ENCODE peak calls at places on chromosomes 6 and 20, in seven cellular contexts. One of them, this sample, is unnamed.

GRCh38 chr6:5566718-5567117 is 305.4 kb downstream of the FARS2 start:
- DNase-seq in right lobe of liver: no peak
- DNase-seq in sigmoid colon: no peak
- DNase-seq in SK-N-SH: no peak
- DNase-seq in MM.1S: peak; percentile 27
- DNase-seq in gastrocnemius medialis: no peak
- DNase-seq in colonic mucosa: no peak
- DNase-seq in this sample: no peak

GRCh38 chr6:149867876-149868640 is 3.9 kb upstream of the LRP11 start:
- DNase-seq in right lobe of liver: no peak
- DNase-seq in sigmoid colon: no peak
- DNase-seq in SK-N-SH: no peak
- DNase-seq in MM.1S: no peak
- DNase-seq in gastrocnemius medialis: no peak
- DNase-seq in colonic mucosa: peak; percentile 7
- DNase-seq in this sample: no peak

GRCh38 chr6:9647043-9647520 is 767.8 kb downstream of the TFAP2A start:
- DNase-seq in right lobe of liver: no peak
- DNase-seq in sigmoid colon: no peak
- DNase-seq in SK-N-SH: no peak
- DNase-seq in MM.1S: no peak
- DNase-seq in gastrocnemius medialis: no peak
- DNase-seq in colonic mucosa: no peak
- DNase-seq in this sample: no peak

GRCh38 chr6:111573118-111573883 is 32.4 kb downstream of the TRAF3IP2 start:
- DNase-seq in right lobe of liver: no peak
- DNase-seq in sigmoid colon: peak; percentile 73
- DNase-seq in SK-N-SH: no peak
- DNase-seq in MM.1S: no peak
- DNase-seq in gastrocnemius medialis: no peak
- DNase-seq in colonic mucosa: no peak
- DNase-seq in this sample: no peak

GRCh38 chr6:134936927-134937326 is 13.0 kb downstream of the ALDH8A1 start:
- DNase-seq in right lobe of liver: no peak
- DNase-seq in sigmoid colon: no peak
- DNase-seq in SK-N-SH: no peak
- DNase-seq in MM.1S: no peak
- DNase-seq in gastrocnemius medialis: no peak
- DNase-seq in colonic mucosa: no peak
- DNase-seq in this sample: no peak

GRCh38 chr6:55448446-55448845 is 121.2 kb downstream of the GFRAL start:
- DNase-seq in right lobe of liver: no peak
- DNase-seq in sigmoid colon: no peak
- DNase-seq in SK-N-SH: no peak
- DNase-seq in MM.1S: no peak
- DNase-seq in gastrocnemius medialis: no peak
- DNase-seq in colonic mucosa: no peak
- DNase-seq in this sample: no peak

GRCh38 chr6:29745386-29745785 is 22.2 kb downstream of the HLA-F start:
- DNase-seq in right lobe of liver: peak; percentile 15
- DNase-seq in sigmoid colon: peak; percentile 41
- DNase-seq in SK-N-SH: no peak
- DNase-seq in MM.1S: no peak
- DNase-seq in gastrocnemius medialis: no peak
- DNase-seq in colonic mucosa: no peak
- DNase-seq in this sample: no peak

GRCh38 chr6:116060572-116061283 is at the start of gene FRK:
- DNase-seq in right lobe of liver: peak; percentile 69
- DNase-seq in sigmoid colon: no peak
- DNase-seq in SK-N-SH: no peak
- DNase-seq in MM.1S: peak; percentile 32
- DNase-seq in gastrocnemius medialis: peak; percentile 15
- DNase-seq in colonic mucosa: peak; percentile 86
- DNase-seq in this sample: peak; percentile 74

GRCh38 chr20:62576815-62577214 is 65.5 kb upstream of the SLCO4A1 start:
- DNase-seq in right lobe of liver: no peak
- DNase-seq in sigmoid colon: no peak
- DNase-seq in SK-N-SH: no peak
- DNase-seq in MM.1S: no peak
- DNase-seq in gastrocnemius medialis: no peak
- DNase-seq in colonic mucosa: no peak
- DNase-seq in this sample: no peak

GRCh38 chr20:64246616-64247311 is 8.8 kb upstream of the PCMTD2 start:
- DNase-seq in right lobe of liver: peak; percentile 40
- DNase-seq in sigmoid colon: no peak
- DNase-seq in SK-N-SH: peak; percentile 35
- DNase-seq in MM.1S: no peak
- DNase-seq in gastrocnemius medialis: peak; percentile 8
- DNase-seq in colonic mucosa: no peak
- DNase-seq in this sample: no peak

GRCh38 chr20:46784450-46785127 is 75.1 kb downstream of the SLC2A10 start:
- DNase-seq in right lobe of liver: no peak
- DNase-seq in sigmoid colon: no peak
- DNase-seq in SK-N-SH: no peak
- DNase-seq in MM.1S: no peak
- DNase-seq in gastrocnemius medialis: no peak
- DNase-seq in colonic mucosa: no peak
- DNase-seq in this sample: no peak

GRCh38 chr20:62953839-62954703 is 1.6 kb downstream of the SLC17A9 start:
- DNase-seq in right lobe of liver: peak; percentile 91
- DNase-seq in sigmoid colon: peak; percentile 94
- DNase-seq in SK-N-SH: no peak
- DNase-seq in MM.1S: peak; percentile 26
- DNase-seq in gastrocnemius medialis: peak; percentile 45
- DNase-seq in colonic mucosa: peak; percentile 83
- DNase-seq in this sample: peak; percentile 73

GRCh38 chr6:108115598-108116058 is 41.1 kb upstream of the OSTM1 start:
- DNase-seq in right lobe of liver: peak; percentile 60
- DNase-seq in sigmoid colon: no peak
- DNase-seq in SK-N-SH: peak; percentile 77
- DNase-seq in MM.1S: no peak
- DNase-seq in gastrocnemius medialis: no peak
- DNase-seq in colonic mucosa: peak; percentile 58
- DNase-seq in this sample: peak; percentile 66

GRCh38 chr6:108116424-108116780 is 41.9 kb upstream of the OSTM1 start:
- DNase-seq in right lobe of liver: no peak
- DNase-seq in sigmoid colon: no peak
- DNase-seq in SK-N-SH: no peak
- DNase-seq in MM.1S: no peak
- DNase-seq in gastrocnemius medialis: no peak
- DNase-seq in colonic mucosa: no peak
- DNase-seq in this sample: no peak

GRCh38 chr6:108117427-108118358 is 43.2 kb upstream of the OSTM1 start:
- DNase-seq in right lobe of liver: peak; percentile 47
- DNase-seq in sigmoid colon: no peak
- DNase-seq in SK-N-SH: peak; percentile 74
- DNase-seq in MM.1S: peak; percentile 65
- DNase-seq in gastrocnemius medialis: no peak
- DNase-seq in colonic mucosa: no peak
- DNase-seq in this sample: peak; percentile 28

GRCh38 chr6:108118359-108118724 is 43.8 kb upstream of the OSTM1 start:
- DNase-seq in right lobe of liver: no peak
- DNase-seq in sigmoid colon: no peak
- DNase-seq in SK-N-SH: peak; percentile 62
- DNase-seq in MM.1S: no peak
- DNase-seq in gastrocnemius medialis: no peak
- DNase-seq in colonic mucosa: no peak
- DNase-seq in this sample: no peak

DNA sequence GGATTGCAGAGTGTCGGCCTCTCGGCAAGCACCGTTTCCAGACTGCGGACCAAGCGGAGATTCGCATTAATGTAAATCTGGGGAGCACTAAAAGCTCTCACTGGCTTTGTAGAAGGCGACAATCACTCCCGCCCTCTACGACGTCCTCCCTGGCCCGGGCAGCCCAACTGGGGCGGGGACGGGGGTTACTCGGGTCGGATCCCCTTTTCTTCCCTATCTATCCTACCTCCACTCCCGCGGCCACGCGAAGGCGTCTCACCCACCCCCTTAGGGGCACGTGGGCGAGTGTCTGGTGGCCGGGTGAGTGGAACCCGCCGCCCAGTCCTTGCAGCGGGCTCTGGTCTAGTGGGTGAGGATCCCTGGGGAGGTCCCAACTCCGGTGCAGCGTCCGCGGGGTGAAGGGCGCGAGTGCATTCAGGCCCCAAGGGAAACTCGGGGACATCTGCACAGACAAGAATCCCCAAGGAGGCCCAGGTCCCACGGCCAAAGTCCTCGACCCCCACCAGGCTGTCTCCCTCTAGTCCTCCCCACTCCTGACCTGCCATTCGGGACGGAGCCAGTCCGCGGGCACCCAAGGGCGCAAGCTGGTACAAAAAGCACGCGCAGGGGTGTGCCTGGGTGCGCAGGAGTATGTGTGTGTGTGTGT is 42.4 kb upstream of the OSTM1 start:
- DNase-seq in right lobe of liver: peak; percentile 44
- DNase-seq in sigmoid colon: no peak
- DNase-seq in SK-N-SH: peak; percentile 57
- DNase-seq in MM.1S: no peak
- DNase-seq in gastrocnemius medialis: no peak
- DNase-seq in colonic mucosa: no peak
- DNase-seq in this sample: no peak
- H3K4me1 ChIP-seq in right lobe of liver: peaks cover 49% of the 10 kb centered on the region
- H3K4me1 ChIP-seq in sigmoid colon: no peaks in the 10 kb centered on the region
- H3K4me1 ChIP-seq in SK-N-SH: no peaks in the 10 kb centered on the region
- H3K4me1 ChIP-seq in MM.1S: no peaks in the 10 kb centered on the region
- H3K4me1 ChIP-seq in gastrocnemius medialis: peaks cover 33% of the 10 kb centered on the region
- H3K4me1 ChIP-seq in colonic mucosa: peaks cover 26% of the 10 kb centered on the region
- H3K4me1 ChIP-seq in this sample: peaks cover 3% of the 10 kb centered on the region

GRCh38 chr20:58128635-58129625 is 99.5 kb downstream of the ANKRD60 start:
- DNase-seq in right lobe of liver: no peak
- DNase-seq in sigmoid colon: no peak
- DNase-seq in SK-N-SH: no peak
- DNase-seq in MM.1S: no peak
- DNase-seq in gastrocnemius medialis: no peak
- DNase-seq in colonic mucosa: no peak
- DNase-seq in this sample: no peak

GRCh38 chr20:58130156-58130555 is 98.3 kb downstream of the ANKRD60 start:
- DNase-seq in right lobe of liver: no peak
- DNase-seq in sigmoid colon: no peak
- DNase-seq in SK-N-SH: no peak
- DNase-seq in MM.1S: no peak
- DNase-seq in gastrocnemius medialis: no peak
- DNase-seq in colonic mucosa: no peak
- DNase-seq in this sample: no peak

GRCh38 chr20:58130574-58130973 is 97.9 kb downstream of the ANKRD60 start:
- DNase-seq in right lobe of liver: no peak
- DNase-seq in sigmoid colon: no peak
- DNase-seq in SK-N-SH: no peak
- DNase-seq in MM.1S: no peak
- DNase-seq in gastrocnemius medialis: no peak
- DNase-seq in colonic mucosa: no peak
- DNase-seq in this sample: no peak

GRCh38 chr20:58131111-58131510 is 97.3 kb downstream of the ANKRD60 start:
- DNase-seq in right lobe of liver: peak; percentile 39
- DNase-seq in sigmoid colon: peak; percentile 54
- DNase-seq in SK-N-SH: no peak
- DNase-seq in MM.1S: no peak
- DNase-seq in gastrocnemius medialis: no peak
- DNase-seq in colonic mucosa: no peak
- DNase-seq in this sample: no peak

DNA sequence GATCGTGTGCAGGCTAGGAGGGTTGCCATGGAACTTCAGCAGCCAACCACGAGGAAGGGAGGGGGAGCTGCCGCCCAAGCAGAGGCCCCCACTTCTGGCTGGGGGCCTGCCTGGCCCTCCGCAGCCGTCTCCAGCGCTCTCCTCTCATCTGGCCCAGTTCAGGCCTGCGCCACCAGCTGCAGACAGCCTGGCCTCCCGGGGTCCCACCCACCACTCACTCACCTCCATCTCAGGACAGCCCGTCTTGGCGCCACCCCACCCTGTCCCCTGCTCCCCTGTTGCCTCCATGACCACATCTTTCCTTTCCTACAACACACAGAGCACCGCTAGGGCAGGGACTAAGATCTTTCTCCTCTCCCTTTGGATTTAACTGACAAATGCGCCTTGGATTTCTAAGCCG is 98.7 kb downstream of the ANKRD60 start:
- DNase-seq in right lobe of liver: no peak
- DNase-seq in sigmoid colon: no peak
- DNase-seq in SK-N-SH: no peak
- DNase-seq in MM.1S: no peak
- DNase-seq in gastrocnemius medialis: no peak
- DNase-seq in colonic mucosa: no peak
- DNase-seq in this sample: no peak
- H3K4me3 ChIP-seq in right lobe of liver: no peak overlapping the region
- H3K4me3 ChIP-seq in sigmoid colon: no peak overlapping the region
- H3K4me3 ChIP-seq in SK-N-SH: no peak overlapping the region
- H3K4me3 ChIP-seq in MM.1S: no peak overlapping the region
- H3K4me3 ChIP-seq in gastrocnemius medialis: no peak overlapping the region
- H3K4me3 ChIP-seq in colonic mucosa: no peak overlapping the region
- H3K4me3 ChIP-seq in this sample: no peak overlapping the region

GRCh38 chr6:141829996-141830395 is 302.7 kb upstream of the GJE1 start:
- DNase-seq in right lobe of liver: no peak
- DNase-seq in sigmoid colon: no peak
- DNase-seq in SK-N-SH: no peak
- DNase-seq in MM.1S: no peak
- DNase-seq in gastrocnemius medialis: no peak
- DNase-seq in colonic mucosa: no peak
- DNase-seq in this sample: no peak

GRCh38 chr6:141833001-141833655 is 299.6 kb upstream of the GJE1 start:
- DNase-seq in right lobe of liver: no peak
- DNase-seq in sigmoid colon: no peak
- DNase-seq in SK-N-SH: no peak
- DNase-seq in MM.1S: no peak
- DNase-seq in gastrocnemius medialis: no peak
- DNase-seq in colonic mucosa: no peak
- DNase-seq in this sample: no peak

GRCh38 chr6:141829566-141829965 is 303.2 kb upstream of the GJE1 start:
- DNase-seq in right lobe of liver: no peak
- DNase-seq in sigmoid colon: no peak
- DNase-seq in SK-N-SH: no peak
- DNase-seq in MM.1S: no peak
- DNase-seq in gastrocnemius medialis: no peak
- DNase-seq in colonic mucosa: no peak
- DNase-seq in this sample: no peak

DNA sequence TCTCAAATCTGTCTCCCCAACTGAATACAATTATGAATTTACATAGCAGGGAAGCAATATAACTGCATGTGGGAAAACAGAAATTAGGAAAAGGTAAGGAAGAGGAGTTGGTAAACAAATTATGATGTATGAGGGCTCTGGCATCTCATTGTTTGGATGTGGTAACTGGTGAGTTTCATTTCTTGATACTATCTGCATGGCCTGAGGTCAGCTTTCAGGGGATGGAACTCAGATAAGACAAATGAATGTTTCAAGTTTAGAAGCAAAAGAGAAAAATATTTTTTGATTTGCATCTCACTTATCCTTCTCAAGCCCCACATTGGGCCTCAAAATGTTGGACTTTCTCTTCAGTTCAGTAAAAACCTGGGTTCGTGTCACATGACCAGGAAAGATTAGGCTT is 302.2 kb upstream of the GJE1 start:
- DNase-seq in right lobe of liver: no peak
- DNase-seq in sigmoid colon: no peak
- DNase-seq in SK-N-SH: no peak
- DNase-seq in MM.1S: no peak
- DNase-seq in gastrocnemius medialis: no peak
- DNase-seq in colonic mucosa: no peak
- DNase-seq in this sample: no peak
- H3K4me1 ChIP-seq in right lobe of liver: no peaks in the 10 kb centered on the region
- H3K4me1 ChIP-seq in sigmoid colon: no peaks in the 10 kb centered on the region
- H3K4me1 ChIP-seq in SK-N-SH: no peaks in the 10 kb centered on the region
- H3K4me1 ChIP-seq in MM.1S: no peaks in the 10 kb centered on the region
- H3K4me1 ChIP-seq in gastrocnemius medialis: no peaks in the 10 kb centered on the region
- H3K4me1 ChIP-seq in colonic mucosa: no peaks in the 10 kb centered on the region
- H3K4me1 ChIP-seq in this sample: no peaks in the 10 kb centered on the region

GRCh38 chr6:37149750-37150149 is 20.2 kb upstream of the PIM1 start:
- DNase-seq in right lobe of liver: no peak
- DNase-seq in sigmoid colon: no peak
- DNase-seq in SK-N-SH: no peak
- DNase-seq in MM.1S: no peak
- DNase-seq in gastrocnemius medialis: no peak
- DNase-seq in colonic mucosa: no peak
- DNase-seq in this sample: no peak
- H3K4me3 ChIP-seq in right lobe of liver: no peak overlapping the region
- H3K4me3 ChIP-seq in sigmoid colon: no peak overlapping the region
- H3K4me3 ChIP-seq in SK-N-SH: no peak overlapping the region
- H3K4me3 ChIP-seq in MM.1S: no peak overlapping the region
- H3K4me3 ChIP-seq in gastrocnemius medialis: no peak overlapping the region
- H3K4me3 ChIP-seq in colonic mucosa: no peak overlapping the region
- H3K4me3 ChIP-seq in this sample: no peak overlapping the region

This sample was measured in Peyer's patch.